ENCODE peak calls at places on chromosomes 13 and 19, in eight cellular contexts. X is fibroblast of mammary gland, D is cardiac fibroblast, O is WERI-Rb-1, I is adrenal gland, M is brain microvascular endothelial cell, V is fibroblast of pulmonary artery, G is ovary. P is an unnamed sample.

GRCh38 chr13:99605417-99606321 is 104.4 kb downstream of the TM9SF2 start:
- DNase-seq in O (peak), I (peak), V (no peak), X (peak), G (peak), M (no peak), D (peak), P (no peak)

GRCh38 chr13:45932611-45933182 is 81.1 kb upstream of the SIAH3 start:
- DNase-seq in D (no peak), X (no peak), M (no peak), O (no peak), I (peak), V (no peak), G (no peak), P (no peak)

GRCh38 chr19:4732680-4733114 is 9.1 kb upstream of the DPP9 start:
- DNase-seq in V (peak), M (no peak), D (peak), X (peak), I (peak), O (peak), G (no peak), P (peak)

GRCh38 chr13:99517984-99518383 is 16.7 kb downstream of the TM9SF2 start:
- DNase-seq in O (no peak), M (no peak), I (no peak), X (no peak), G (no peak), D (no peak), V (no peak), P (no peak)

GRCh38 chr13:113113846-113114271 is 8.3 kb downstream of the F7 start:
- DNase-seq in O (peak), V (no peak), G (no peak), I (no peak), M (no peak), D (no peak), X (no peak), P (no peak)

GRCh38 chr19:10352764-10353671 is 13.6 kb upstream of the ICAM3 start:
- DNase-seq in D (peak), X (peak), O (no peak), I (peak), V (no peak), G (peak), M (no peak), P (no peak)

GRCh38 chr19:29539131-29539530 is 13.3 kb downstream of the VSTM2B start:
- DNase-seq in X (no peak), G (no peak), I (no peak), V (no peak), D (no peak), O (no peak), M (no peak), P (no peak)

GRCh38 chr13:97000295-97000925 is 6.1 kb upstream of the OXGR1 start:
- DNase-seq in V (peak), X (peak), O (no peak), I (no peak), M (no peak), D (peak), G (no peak), P (peak)

GRCh38 chr13:110409581-110409992 is 102.5 kb downstream of the COL4A2 start:
- DNase-seq in V (peak), X (peak), G (no peak), I (peak), O (no peak), D (peak), M (peak), P (peak)

GRCh38 chr19:49497790-49498106 is 1.5 kb downstream of the RPS11 start:
- DNase-seq in O (no peak), I (no peak), G (peak), M (no peak), D (no peak), X (no peak), V (no peak), P (no peak)

GRCh38 chr19:55683449-55684261 is 8.6 kb downstream of the EPN1 start:
- DNase-seq in I (peak), V (no peak), O (no peak), X (no peak), G (no peak), D (no peak), M (no peak), P (no peak)

GRCh38 chr19:27794444-27795042 is 1418.4 kb downstream of the UQCRFS1 start:
- DNase-seq in G (no peak), M (peak), X (peak), D (peak), I (peak), V (peak), O (no peak), P (peak)

GRCh38 chr19:3655402-3656072 is 28.9 kb upstream of the CACTIN start:
- DNase-seq in D (peak), M (peak), X (peak), I (no peak), V (peak), O (peak), G (no peak), P (peak)

GRCh38 chr13:113655358-113656014 is 2.5 kb downstream of the ATP4B start:
- DNase-seq in D (no peak), V (no peak), O (no peak), G (no peak), X (no peak), I (no peak), M (no peak), P (no peak)

GRCh38 chr19:5959260-5960004 is 18.5 kb downstream of the RANBP3 start:
- DNase-seq in X (no peak), V (no peak), O (no peak), M (no peak), D (no peak), I (no peak), G (no peak), P (no peak)

GRCh38 chr19:43152217-43152616 is 34.1 kb downstream of the PSG5 start:
- DNase-seq in G (no peak), V (peak), M (no peak), O (no peak), I (no peak), X (peak), D (no peak), P (no peak)

GRCh38 chr13:71864981-71865857 is 1.8 kb downstream of the DACH1 start:
- DNase-seq in I (no peak), D (no peak), G (no peak), O (peak), M (peak), V (no peak), X (no peak), P (peak)

GRCh38 chr19:28296506-28296905 is 916.4 kb downstream of the UQCRFS1 start:
- DNase-seq in D (peak), I (no peak), V (peak), M (no peak), O (no peak), X (peak), G (no peak), P (peak)

GRCh38 chr19:5966215-5966614 is 11.7 kb downstream of the RANBP3 start:
- DNase-seq in G (no peak), M (no peak), I (peak), X (peak), O (peak), D (peak), V (peak), P (peak)

GRCh38 chr19:45668342-45668871 is 386 bp downstream of the GIPR start:
- DNase-seq in V (no peak), G (no peak), O (no peak), X (no peak), M (no peak), I (no peak), D (no peak), P (no peak)

DNA sequence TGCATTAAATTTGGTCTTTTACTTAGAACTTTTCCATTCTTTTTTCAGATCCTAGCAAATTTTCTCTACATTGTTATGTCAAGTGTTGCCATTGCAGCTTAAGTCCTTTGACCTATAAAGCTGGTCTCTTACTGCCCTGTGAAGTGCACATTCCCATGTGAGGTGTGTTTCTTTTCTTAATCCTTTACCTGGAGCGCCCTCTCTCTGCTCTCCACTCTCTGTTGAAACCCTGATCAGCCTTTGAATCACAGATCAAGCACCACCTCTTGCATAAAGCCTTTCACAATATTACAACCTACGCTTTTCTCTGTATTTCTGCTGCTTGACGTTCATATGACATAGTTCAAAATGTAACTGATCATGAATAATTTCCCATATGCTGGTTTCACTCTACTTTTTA is 84.8 kb downstream of the PCDH17 start:
- DNase-seq in X (no peak), O (peak), D (no peak), M (no peak), G (no peak), I (no peak), V (no peak), P (no peak)
- H3K4me3 ChIP-seq in X (no peak), O (no peak), D (no peak), M (no peak), G (no peak), I (no peak), V (no peak), P (no peak)

DNA sequence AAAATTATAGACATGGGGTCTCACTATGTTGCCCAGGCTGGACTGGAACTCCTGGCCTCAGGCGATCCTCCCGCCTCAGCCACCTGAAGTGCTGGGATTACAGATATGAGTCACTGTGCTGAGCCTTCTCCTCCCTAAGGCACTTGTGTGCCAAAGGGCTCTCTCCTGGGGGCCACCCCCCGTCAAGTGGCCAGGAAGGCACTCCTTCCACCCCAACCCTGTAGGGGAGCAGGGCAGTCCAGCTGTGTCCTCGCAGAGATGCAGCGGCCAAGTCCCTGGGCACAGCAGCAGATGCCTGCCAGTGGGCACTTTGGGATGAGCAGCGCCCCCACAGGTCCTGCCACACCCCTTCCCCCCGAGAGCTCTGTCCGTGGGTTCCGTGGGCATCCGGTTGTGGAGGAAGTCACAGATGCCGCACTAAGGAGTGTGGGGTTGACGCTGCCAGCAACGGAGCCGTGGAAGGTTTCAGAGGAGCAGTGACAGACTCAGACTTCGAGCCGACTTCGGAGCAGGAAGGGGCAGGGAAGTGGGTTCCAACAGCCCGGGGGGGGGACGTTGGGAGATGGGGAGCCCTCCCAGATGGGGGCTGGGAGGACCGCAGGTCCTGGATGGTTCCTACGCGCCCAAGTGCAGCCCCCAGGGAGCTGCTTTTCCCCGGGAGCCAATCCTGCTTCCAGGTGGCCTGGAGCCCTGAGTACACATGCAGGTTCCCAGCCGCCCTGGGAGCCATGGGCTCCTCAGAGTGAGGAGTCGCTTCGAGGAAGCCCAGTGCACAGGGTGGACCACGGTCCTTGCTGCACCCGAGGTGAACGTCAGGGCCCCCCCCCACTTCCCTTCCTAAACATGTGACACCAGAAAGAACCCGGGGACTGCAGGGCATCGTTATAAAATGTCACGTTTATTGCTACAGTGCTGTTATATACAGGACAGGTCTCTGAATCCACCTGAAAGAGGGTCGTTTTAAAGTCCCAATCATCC is 3.4 kb upstream of the UQCR11 start:
- DNase-seq in I (no peak), X (peak), O (no peak), D (no peak), M (no peak), V (no peak), G (no peak), P (peak)
- TF ChIP-seq CTCF in I (no peak), X (no peak), O (no peak), D (no peak), M (no peak), V (no peak), G (no peak), P (no peak)

GRCh38 chr19:41426952-41427646 is at the start of gene B3GNT8:
- DNase-seq in I (peak), O (peak), M (peak), V (peak), G (peak), D (peak), X (peak), P (peak)
- H3K4me3 ChIP-seq in I (peak), O (peak), M (peak), V (peak), G (peak), D (peak), X (peak), P (peak)

GRCh38 chr19:57653689-57654088 is 15.0 kb upstream of the ZSCAN4 start:
- DNase-seq in O (no peak), M (no peak), I (no peak), D (no peak), V (no peak), G (no peak), X (no peak), P (no peak)

GRCh38 chr19:57655443-57655842 is 13.3 kb upstream of the ZSCAN4 start:
- DNase-seq in I (no peak), X (no peak), V (no peak), M (no peak), G (no peak), O (no peak), D (no peak), P (no peak)

GRCh38 chr19:57656346-57656745 is 12.4 kb upstream of the ZSCAN4 start:
- DNase-seq in O (no peak), X (no peak), V (no peak), M (no peak), G (no peak), D (no peak), I (no peak), P (no peak)

GRCh38 chr19:57648336-57649003 is 15.5 kb downstream of the ZNF211 start:
- DNase-seq in X (no peak), I (no peak), V (no peak), M (no peak), D (no peak), O (no peak), G (no peak), P (no peak)

GRCh38 chr19:57651654-57651996 is 17.1 kb upstream of the ZSCAN4 start:
- DNase-seq in O (no peak), M (no peak), X (no peak), I (no peak), D (no peak), V (no peak), G (no peak), P (no peak)
- TF ChIP-seq CTCF in O (no peak), M (no peak), X (no peak), I (no peak), D (no peak), V (peak), G (no peak), P (no peak)

GRCh38 chr13:20451397-20451796 is 74.3 kb downstream of the CRYL1 start:
- DNase-seq in X (no peak), D (no peak), I (no peak), O (no peak), M (no peak), G (no peak), V (no peak), P (no peak)
- H3K4me3 ChIP-seq in X (no peak), D (no peak), I (no peak), O (no peak), M (no peak), G (no peak), V (no peak), P (no peak)

GRCh38 chr19:281992-282391 is 9.2 kb downstream of the PLPP2 start:
- DNase-seq in G (no peak), X (no peak), O (no peak), I (no peak), M (no peak), V (no peak), D (no peak), P (no peak)
- TF ChIP-seq CTCF in G (no peak), X (no peak), O (peak), I (no peak), M (peak), V (no peak), D (no peak), P (no peak)

DNA sequence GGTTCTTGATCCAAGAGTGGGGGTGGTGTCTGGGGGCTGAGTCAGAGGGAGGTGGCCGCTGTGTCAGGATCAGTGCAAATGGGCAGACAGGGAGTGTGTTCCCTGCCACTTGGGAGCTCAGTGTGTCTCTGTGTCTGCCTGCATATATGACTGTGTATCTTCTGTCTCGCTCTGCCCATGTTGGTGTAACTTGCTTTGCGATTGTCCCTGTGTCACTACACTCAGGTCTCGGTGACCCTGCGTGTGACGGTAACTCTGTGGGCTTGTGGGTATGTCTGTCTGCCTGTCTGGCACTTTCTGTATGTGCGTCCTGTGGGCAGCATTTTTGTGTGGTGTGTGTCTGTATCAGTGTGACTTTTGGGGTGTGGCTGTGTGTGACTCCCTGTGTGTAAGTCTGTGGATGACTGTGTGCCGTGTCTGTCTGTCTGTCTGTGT is 8.2 kb upstream of the ERFL start:
- DNase-seq in G (no peak), M (no peak), D (no peak), V (no peak), O (no peak), I (no peak), X (no peak), P (no peak)
- H3K4me3 ChIP-seq in G (no peak), M (no peak), D (no peak), V (no peak), O (peak), I (no peak), X (no peak), P (no peak)

DNA sequence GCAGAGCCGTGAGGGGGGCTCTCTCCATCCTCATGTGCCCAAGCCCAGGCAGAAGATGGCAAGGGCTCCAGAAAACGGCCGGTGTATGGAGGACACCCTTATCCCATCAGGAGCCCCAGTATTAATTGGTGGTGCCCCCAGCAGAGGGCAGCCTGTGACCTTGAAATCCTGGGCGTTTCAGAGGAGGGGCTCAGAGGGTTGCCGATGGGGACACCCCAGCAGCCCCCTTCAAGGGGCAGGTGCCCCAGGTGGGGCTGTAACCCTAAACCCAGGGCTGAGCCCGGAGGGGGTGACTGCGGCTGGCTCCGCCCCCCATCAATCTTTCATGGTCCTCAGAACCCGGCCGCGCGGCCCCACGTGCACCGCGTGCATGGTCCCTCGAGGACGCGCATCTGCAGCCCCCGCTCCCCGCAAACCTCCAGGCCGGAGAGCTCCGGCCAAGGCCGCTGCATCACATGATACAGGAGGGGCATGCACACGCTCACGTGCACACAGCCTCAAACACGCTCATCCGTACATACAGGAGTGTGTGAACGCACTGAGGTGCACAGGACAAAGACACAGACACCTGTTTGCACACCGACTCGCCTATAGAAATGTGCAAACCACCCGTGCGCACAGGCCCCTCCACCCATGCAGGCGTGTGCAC is 959 bp downstream of the RAB3A start:
- DNase-seq in D (peak), G (peak), X (peak), O (peak), I (peak), V (no peak), M (no peak), P (no peak)
- TF ChIP-seq CTCF in D (no peak), G (peak), X (peak), O (peak), I (no peak), V (peak), M (peak), P (peak)

DNA sequence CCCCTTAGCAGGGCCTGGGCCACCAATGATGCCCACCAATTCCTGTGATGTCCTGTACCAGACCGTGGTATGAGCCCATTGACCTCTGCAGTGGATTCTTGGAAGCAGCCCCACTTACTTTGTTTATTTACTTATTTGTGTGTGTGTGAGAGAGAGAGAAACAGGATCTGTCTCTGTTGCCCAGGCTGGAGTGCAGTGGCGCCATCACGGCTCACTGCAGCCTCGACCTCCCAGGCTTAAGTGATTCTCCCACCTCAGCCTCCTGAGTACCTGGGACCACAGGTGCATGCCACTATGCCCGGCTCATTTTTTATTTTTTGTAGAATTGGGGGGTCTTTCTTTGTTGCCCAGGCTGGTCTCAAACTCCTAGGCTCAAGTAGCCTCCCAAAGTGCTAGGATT is 13.0 kb downstream of the MYO9B start:
- DNase-seq in I (no peak), O (no peak), G (no peak), X (no peak), V (no peak), D (no peak), M (no peak), P (no peak)
- H3K4me3 ChIP-seq in I (no peak), O (no peak), G (no peak), X (no peak), V (no peak), D (no peak), M (no peak), P (no peak)